ENCODE peak calls at places on chromosome 5, in five cellular contexts. J, S, Q, H and F are unnamed samples.

GRCh38 chr5:83199126-83199525 is 121.8 kb downstream of the XRCC4 start:
- DNase-seq in J (peak), S (no peak), Q (no peak), H (no peak), F (no peak)

GRCh38 chr5:36523931-36524330 is 82.5 kb upstream of the SLC1A3 start:
- DNase-seq in J (no peak), S (no peak), Q (no peak), H (no peak), F (no peak)

GRCh38 chr5:81971086-81971693 is 633 bp upstream of the ATG10 start:
- DNase-seq in J (peak), S (peak), Q (no peak), H (no peak), F (no peak)

GRCh38 chr5:125668904-125669303 is 754.3 kb upstream of the GRAMD2B start:
- DNase-seq in J (peak), S (no peak), Q (no peak), H (no peak), F (no peak)

GRCh38 chr5:111731638-111732037 is 25.4 kb downstream of the NREP start:
- DNase-seq in J (no peak), S (no peak), Q (no peak), H (no peak), F (no peak)

GRCh38 chr5:90158131-90158530 is 251.4 kb downstream of the CETN3 start:
- DNase-seq in J (no peak), S (no peak), Q (no peak), H (no peak), F (no peak)

GRCh38 chr5:102830241-102830640 is 75.1 kb downstream of the PAM start:
- DNase-seq in J (no peak), S (no peak), Q (no peak), H (no peak), F (no peak)

GRCh38 chr5:136193396-136193935 is 504 bp upstream of the SMIM32 start:
- DNase-seq in J (no peak), S (no peak), Q (no peak), H (no peak), F (no peak)

GRCh38 chr5:76345582-76345981 is 57.5 kb upstream of the IQGAP2 start:
- DNase-seq in J (no peak), S (no peak), Q (no peak), H (no peak), F (no peak)